ENCODE peak calls at places on chromosome 13, in eight cellular contexts. Y is fibroblast of the conjunctiva, D is HTR-8/SVneo, T is upper lobe of left lung, H is neuronal stem cell, P is KG1, E is epithelial cell of esophagus, F is renal cortical epithelial cell. V is an unnamed sample.

GRCh38 chr13:98272549-98272948 is 95.5 kb upstream of the RNF113B start:
- DNase-seq in Y (no peak), D (no peak), T (no peak), H (peak; percentile 54), P (no peak), E (no peak), F (no peak), V (no peak)

GRCh38 chr13:105445793-105446192 is 1089.7 kb downstream of the EFNB2 start:
- DNase-seq in Y (no peak), D (no peak), T (no peak), H (no peak), P (no peak), E (no peak), F (no peak), V (no peak)

GRCh38 chr13:28864544-28864943 is 44.4 kb downstream of the MTUS2 start:
- DNase-seq in Y (no peak), D (no peak), T (no peak), H (no peak), P (no peak), E (no peak), F (no peak), V (no peak)

GRCh38 chr13:43301341-43301969 is 278.1 kb downstream of the DNAJC15 start:
- DNase-seq in Y (peak; percentile 38), D (no peak), T (no peak), H (no peak), P (no peak), E (no peak), F (no peak), V (no peak)

GRCh38 chr13:110561335-110562033 is at the start of gene RAB20:
- DNase-seq in Y (peak; percentile 54), D (peak; percentile 71), T (peak; percentile 95), H (peak; percentile 56), P (no peak), E (peak; percentile 75), F (peak; percentile 64), V (peak; percentile 87)

GRCh38 chr13:102289606-102290005 is 112.2 kb downstream of the FGF14 start:
- DNase-seq in Y (no peak), D (no peak), T (no peak), H (no peak), P (no peak), E (peak; percentile 51), F (peak; percentile 23), V (peak; percentile 12)

GRCh38 chr13:100363874-100364273 is 224.7 kb downstream of the GGACT start:
- DNase-seq in Y (no peak), D (no peak), T (no peak), H (no peak), P (no peak), E (peak; percentile 10), F (peak; percentile 11), V (peak; percentile 41)

GRCh38 chr13:80239571-80240255 is 101.2 kb downstream of the SPRY2 start:
- DNase-seq in Y (no peak), D (no peak), T (no peak), H (no peak), P (no peak), E (peak; percentile 83), F (no peak), V (no peak)